ENCODE peak calls at places on chromosomes 7 and 10, in six cellular contexts. P is MM.1S, E is HCT116, Q is PC-3, F is GM23248, X is neural progenitor cell. T is an unnamed sample.
A peak's percentile ranks its signal among the peaks of the same experiment; 100 is the strongest.

GRCh38 chr7:17822557-17823173 is 117.6 kb downstream of the SNX13 start:
- DNase-seq in Q (no peak), X (no peak), E (no peak), F (no peak), P (no peak), T (no peak)

GRCh38 chr7:112023282-112023681 is 182.9 kb downstream of the DOCK4 start:
- DNase-seq in X (no peak), P (no peak), F (no peak), Q (no peak), E (no peak), T (no peak)

GRCh38 chr7:435518-436366 is 83.9 kb downstream of the PDGFA start:
- DNase-seq in X (no peak), E (no peak), Q (peak; percentile 82), F (peak; percentile 76), P (no peak), T (peak; percentile 61)

GRCh38 chr7:30173058-30173897 is 38.5 kb downstream of the MTURN start:
- DNase-seq in X (peak; percentile 71), E (no peak), P (no peak), F (peak; percentile 98), Q (peak; percentile 94), T (peak; percentile 65)

GRCh38 chr10:74165530-74165901 is 14.5 kb downstream of the ADK start:
- DNase-seq in E (no peak), X (no peak), Q (peak; percentile 61), F (peak; percentile 23), P (no peak), T (no peak)

GRCh38 chr7:98284335-98285036 is 3.0 kb downstream of the BRI3 start:
- DNase-seq in F (peak; percentile 90), X (no peak), E (no peak), P (no peak), Q (peak; percentile 78), T (peak; percentile 62)

GRCh38 chr7:45921699-45922519 is 837 bp upstream of the IGFBP3 start:
- DNase-seq in P (peak; percentile 74), X (peak; percentile 88), F (peak; percentile 86), E (peak; percentile 44), Q (peak; percentile 85), T (peak; percentile 78)

GRCh38 chr10:79070611-79071534 is 2.1 kb downstream of the ZMIZ1 start:
- DNase-seq in P (peak; percentile 26), X (peak; percentile 80), E (no peak), F (peak; percentile 95), Q (peak; percentile 100), T (peak; percentile 92)

GRCh38 chr7:134741901-134742635 is 37.4 kb upstream of the CALD1 start:
- DNase-seq in Q (no peak), X (peak; percentile 38), P (no peak), F (peak; percentile 84), E (no peak), T (no peak)

GRCh38 chr10:119028900-119029612 is 458 bp upstream of the NANOS1 start:
- DNase-seq in E (peak; percentile 85), F (peak; percentile 79), Q (peak; percentile 83), X (peak; percentile 97), P (peak; percentile 92), T (peak; percentile 93)

GRCh38 chr10:116158036-116158435 is 115.0 kb downstream of the GFRA1 start:
- DNase-seq in E (no peak), P (no peak), X (no peak), Q (no peak), F (no peak), T (no peak)

GRCh38 chr7:15005672-15006071 is 103.1 kb upstream of the DGKB start:
- DNase-seq in F (no peak), P (no peak), X (no peak), Q (no peak), E (no peak), T (no peak)

GRCh38 chr10:114681542-114681941 is 23.5 kb upstream of the ABLIM1 start:
- DNase-seq in P (no peak), F (no peak), X (no peak), E (peak; percentile 36), Q (peak; percentile 53), T (no peak)

GRCh38 chr10:92834981-92835380 is 13.3 kb upstream of the EXOC6 start:
- DNase-seq in E (no peak), F (peak; percentile 19), Q (peak; percentile 45), X (no peak), P (no peak), T (no peak)

GRCh38 chr10:127148066-127148932 is 48.1 kb downstream of the INSYN2A start:
- DNase-seq in F (peak; percentile 93), P (no peak), Q (peak; percentile 87), E (peak; percentile 80), X (no peak), T (no peak)

GRCh38 chr10:104273291-104273690 is 4.3 kb downstream of the GSTO2 start:
- DNase-seq in Q (peak; percentile 7), F (peak; percentile 73), E (no peak), X (no peak), P (no peak), T (no peak)

GRCh38 chr10:44166441-44166840 is 218.5 kb downstream of the CXCL12 start:
- DNase-seq in X (no peak), P (no peak), E (no peak), F (no peak), Q (no peak), T (no peak)

GRCh38 chr7:155631155-155631554 is 13.3 kb upstream of the RBM33 start:
- DNase-seq in F (no peak), P (no peak), X (no peak), E (no peak), Q (no peak), T (no peak)

GRCh38 chr7:157018328-157018996 is 8.0 kb upstream of the MNX1 start:
- DNase-seq in E (no peak), Q (no peak), F (peak; percentile 28), X (peak; percentile 28), P (no peak), T (no peak)
- TF ChIP-seq EZH2 in E (no peak), Q (peak; percentile 3), F (peak; percentile 80), X (peak; percentile 88), P (no peak), T (peak; percentile 76)

GRCh38 chr7:99621271-99621670 is 4.5 kb downstream of the ZSCAN25 start:
- DNase-seq in Q (no peak), E (no peak), P (no peak), F (no peak), X (no peak), T (no peak)

GRCh38 chr7:99624487-99624886 is 7.7 kb downstream of the ZSCAN25 start:
- DNase-seq in X (no peak), F (no peak), P (no peak), E (no peak), Q (no peak), T (no peak)

GRCh38 chr7:99622596-99622995 is 5.8 kb downstream of the ZSCAN25 start:
- DNase-seq in F (no peak), X (no peak), P (no peak), Q (no peak), E (no peak), T (no peak)

GRCh38 chr7:99623702-99624447 is 7.1 kb downstream of the ZSCAN25 start:
- DNase-seq in F (no peak), X (no peak), P (no peak), E (no peak), Q (no peak), T (peak; percentile 38)

GRCh38 chr7:99623091-99623693 is 6.4 kb downstream of the ZSCAN25 start:
- DNase-seq in X (no peak), Q (no peak), F (no peak), E (no peak), P (no peak), T (no peak)
- TF ChIP-seq EZH2phosphoT487 in X (no peak), Q (no peak), F (no peak), E (no peak), P (no peak), T (no peak)

GRCh38 chr7:27201231-27202017 is 1.5 kb upstream of the HOXA13 start:
- DNase-seq in Q (peak; percentile 41), P (no peak), E (no peak), X (no peak), F (peak; percentile 32), T (no peak)

GRCh38 chr7:27198871-27199801 is 755 bp downstream of the HOXA13 start:
- DNase-seq in E (no peak), P (no peak), F (peak; percentile 70), Q (peak; percentile 20), X (peak; percentile 67), T (no peak)

GRCh38 chr7:27198138-27198841 is 1.6 kb downstream of the HOXA13 start:
- DNase-seq in X (no peak), E (no peak), Q (peak; percentile 31), F (no peak), P (no peak), T (no peak)

GRCh38 chr7:27200761-27201230 is 905 bp upstream of the HOXA13 start:
- DNase-seq in Q (peak; percentile 57), P (no peak), E (no peak), F (no peak), X (peak; percentile 49), T (no peak)

DNA sequence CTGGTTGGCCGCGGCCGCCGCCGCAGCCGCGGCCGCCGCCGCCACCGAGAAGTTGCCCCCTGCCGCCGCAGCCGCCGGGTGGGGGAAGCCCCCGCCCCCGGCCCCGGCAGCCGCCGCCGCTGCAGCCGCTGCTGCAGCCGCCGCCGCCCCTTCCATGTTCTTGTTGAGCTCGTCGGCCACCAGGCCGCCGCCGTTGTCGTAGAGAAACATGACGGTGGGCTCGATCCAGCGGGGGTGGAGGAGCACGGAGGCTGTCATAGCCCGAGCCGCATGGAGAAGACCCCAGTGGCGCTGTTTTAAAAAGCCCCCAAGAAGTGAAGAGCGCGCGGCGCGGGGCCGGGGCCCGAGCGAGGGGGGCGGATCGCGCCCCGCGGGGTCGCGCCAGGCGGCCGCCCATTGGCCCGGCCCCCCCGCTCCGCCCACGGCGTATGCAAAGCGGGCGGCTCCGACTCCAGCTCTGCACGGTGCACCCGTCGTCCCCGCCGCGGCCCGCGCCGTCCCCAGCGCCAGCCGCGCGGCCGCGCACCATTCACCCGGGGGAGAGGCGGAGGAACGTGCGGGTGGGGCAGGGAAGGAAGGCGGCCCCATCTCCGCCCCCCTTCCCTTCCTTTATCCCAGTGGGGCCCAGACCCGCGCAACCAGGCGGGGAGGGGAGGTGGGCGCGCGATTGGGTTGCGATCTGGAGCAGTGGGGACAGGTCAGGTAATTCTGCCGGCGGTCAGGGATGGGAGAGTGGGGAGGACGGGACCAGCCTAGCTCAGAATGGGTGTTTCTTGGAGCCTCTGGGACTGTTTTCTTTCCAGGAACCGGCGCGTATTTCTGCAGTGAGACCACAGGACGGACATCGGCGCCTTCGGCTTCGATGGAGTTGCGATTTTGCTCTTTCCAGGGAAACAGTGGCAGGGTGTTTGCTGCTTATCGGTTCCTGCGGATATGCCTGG is at the start of gene HOXA13:
- DNase-seq in E (peak; percentile 48), F (peak; percentile 74), X (peak; percentile 75), P (peak; percentile 64), Q (peak; percentile 92), T (peak; percentile 89)
- TF ChIP-seq EZH2 in E (no peak), F (no peak), X (peak; percentile 88), P (no peak), Q (no peak), T (peak; percentile 75)

GRCh38 chr10:60649485-60650271 is 128.6 kb upstream of the CDK1 start:
- DNase-seq in X (no peak), Q (peak; percentile 76), E (no peak), F (no peak), P (no peak), T (peak; percentile 26)
- TF ChIP-seq EZH2phosphoT487 in X (no peak), Q (no peak), E (no peak), F (no peak), P (no peak), T (no peak)

T was measured in hepatocyte.